ENCODE peak calls at places on chromosomes 1 and 21, in five cellular contexts. F is NT2/D1, X is HEK293T, A is GM12878, Z is HepG2. H is an unnamed sample.

GRCh38 chr1:51663105-51663504 is 46.2 kb downstream of the OSBPL9 start:
- DNase-seq in X (no peak), Z (no peak), A (no peak), F (no peak), H (no peak)

GRCh38 chr1:22142315-22143064 is 407 bp downstream of the WNT4 start:
- DNase-seq in F (no peak), Z (no peak), A (no peak), X (peak), H (no peak)

GRCh38 chr1:193187114-193187513 is 701 bp upstream of the B3GALT2 start:
- DNase-seq in F (no peak), A (no peak), Z (no peak), X (no peak), H (no peak)

GRCh38 chr1:19448491-19449439 is 36.6 kb downstream of the CAPZB start:
- DNase-seq in Z (no peak), X (no peak), A (no peak), F (no peak), H (no peak)

GRCh38 chr1:108077991-108078390 is 113.0 kb upstream of the VAV3 start:
- DNase-seq in A (no peak), F (no peak), X (no peak), Z (no peak), H (no peak)

GRCh38 chr1:240314845-240315746 is 223.4 kb downstream of the FMN2 start:
- DNase-seq in A (no peak), F (no peak), Z (no peak), X (no peak), H (no peak)

GRCh38 chr1:18876210-18876609 is 16.8 kb upstream of the TAS1R2 start:
- DNase-seq in X (no peak), Z (no peak), F (no peak), A (no peak), H (no peak)

GRCh38 chr1:168135982-168136708 is 585 bp downstream of the GPR161 start:
- DNase-seq in F (peak), X (no peak), Z (no peak), A (no peak), H (peak)

GRCh38 chr1:8711873-8712412 is 105.5 kb downstream of the RERE start:
- DNase-seq in F (no peak), Z (peak), X (no peak), A (no peak), H (no peak)

GRCh38 chr1:180482425-180483275 is 19.7 kb downstream of the ACBD6 start:
- DNase-seq in A (no peak), F (peak), Z (peak), X (peak), H (no peak)

GRCh38 chr1:110240476-110241210 is 30.5 kb downstream of the KCNC4 start:
- DNase-seq in A (no peak), F (no peak), Z (no peak), X (no peak), H (no peak)

GRCh38 chr1:56105397-56105796 is 474.0 kb downstream of the PLPP3 start:
- DNase-seq in X (no peak), Z (no peak), F (no peak), A (no peak), H (no peak)

GRCh38 chr1:6790146-6790545 is 4.9 kb downstream of the CAMTA1 start:
- DNase-seq in A (no peak), F (no peak), Z (no peak), X (no peak), H (no peak)

GRCh38 chr1:61825398-61825797 is 83.1 kb downstream of the PATJ start:
- DNase-seq in F (no peak), A (no peak), X (no peak), Z (no peak), H (no peak)

GRCh38 chr1:145885738-145886287 is at the start of gene ANKRD35:
- DNase-seq in A (no peak), X (peak), Z (peak), F (peak), H (peak)

GRCh38 chr1:9835758-9836631 is 12.2 kb upstream of the CLSTN1 start:
- DNase-seq in Z (peak), A (no peak), F (peak), X (no peak), H (no peak)

GRCh38 chr1:33824971-33825370 is 38.9 kb upstream of the HMGB4 start:
- DNase-seq in F (no peak), X (no peak), Z (no peak), A (no peak), H (no peak)

GRCh38 chr1:166888710-166889109 is 12.6 kb upstream of the TADA1 start:
- DNase-seq in Z (no peak), X (no peak), F (no peak), A (no peak), H (no peak)

GRCh38 chr1:207352560-207352959 is 31.1 kb downstream of the CD55 start:
- DNase-seq in Z (no peak), X (no peak), F (no peak), A (no peak), H (no peak)

GRCh38 chr1:208242829-208243521 is 1.2 kb downstream of the PLXNA2 start:
- DNase-seq in X (peak), Z (no peak), F (no peak), A (no peak), H (peak)

GRCh38 chr1:19003371-19004290 is 47.2 kb upstream of the IFFO2 start:
- DNase-seq in A (no peak), F (no peak), Z (no peak), X (no peak), H (no peak)

GRCh38 chr1:159921251-159921650 is 4.1 kb downstream of the TAGLN2 start:
- DNase-seq in Z (no peak), X (no peak), A (peak), F (no peak), H (no peak)

GRCh38 chr1:201781447-201781846 is 47.5 kb upstream of the IPO9 start:
- DNase-seq in A (no peak), F (no peak), Z (no peak), X (no peak), H (no peak)

GRCh38 chr1:6485140-6485936 is 6.1 kb downstream of the PLEKHG5 start:
- DNase-seq in A (no peak), X (no peak), F (no peak), Z (no peak), H (no peak)

GRCh38 chr1:183143576-183144315 is 42.3 kb upstream of the LAMC2 start:
- DNase-seq in Z (no peak), F (no peak), A (no peak), X (no peak), H (no peak)

GRCh38 chr1:208781391-208782035 is 537.3 kb upstream of the PLXNA2 start:
- DNase-seq in A (no peak), Z (no peak), F (peak), X (no peak), H (peak)

DNA sequence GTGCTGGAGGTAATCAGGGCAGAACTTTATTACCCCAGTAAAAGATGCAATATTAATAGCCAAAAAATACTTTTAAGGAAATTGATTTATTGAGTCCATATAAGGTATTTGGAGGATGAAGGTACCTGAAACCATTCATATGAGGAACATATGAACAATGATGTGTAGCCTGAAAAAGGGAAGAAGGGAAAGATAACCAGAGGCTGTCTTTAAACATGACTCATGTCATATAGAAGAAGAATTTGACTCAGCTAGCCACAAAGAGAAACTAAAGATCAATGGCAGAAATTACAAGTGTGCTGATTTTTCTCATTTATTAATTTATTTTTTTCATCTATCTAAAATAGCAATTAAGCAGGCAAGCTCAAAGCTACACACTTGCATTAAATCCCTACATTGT is 136.2 kb upstream of the DUSP10 start:
- DNase-seq in A (peak), Z (no peak), F (no peak), X (no peak), H (no peak)
- TF ChIP-seq SUZ12 in A (no peak), Z (no peak), F (no peak), X (no peak), H (no peak)

DNA sequence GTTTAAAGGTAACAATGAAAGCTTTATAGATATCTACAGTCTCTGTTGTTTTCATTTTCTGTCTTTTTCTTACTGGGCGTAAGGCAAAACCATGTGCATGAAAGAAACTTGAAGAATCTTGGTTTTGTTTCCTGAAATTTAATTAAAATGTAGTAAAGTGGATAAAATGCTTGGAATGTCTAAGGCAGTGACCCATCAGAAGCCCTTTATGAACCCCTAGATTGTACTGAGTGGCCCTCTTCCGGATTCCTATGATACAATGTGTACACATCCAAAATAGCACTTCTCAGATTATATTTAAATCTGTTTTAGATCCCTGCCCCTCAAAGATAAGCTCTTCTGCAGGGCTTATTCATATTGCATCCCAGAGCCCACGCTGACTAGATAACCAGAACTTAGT is 142.8 kb downstream of the LRRC7 start:
- DNase-seq in F (no peak), X (no peak), Z (no peak), A (no peak), H (no peak)
- TF ChIP-seq SUZ12 in F (no peak), X (no peak), Z (no peak), A (no peak), H (no peak)

GRCh38 chr1:199955235-199955634 is 72.3 kb upstream of the NR5A2 start:
- DNase-seq in A (no peak), F (no peak), X (no peak), Z (no peak), H (no peak)
- TF ChIP-seq SUZ12 in A (no peak), F (no peak), X (no peak), Z (no peak), H (no peak)

DNA sequence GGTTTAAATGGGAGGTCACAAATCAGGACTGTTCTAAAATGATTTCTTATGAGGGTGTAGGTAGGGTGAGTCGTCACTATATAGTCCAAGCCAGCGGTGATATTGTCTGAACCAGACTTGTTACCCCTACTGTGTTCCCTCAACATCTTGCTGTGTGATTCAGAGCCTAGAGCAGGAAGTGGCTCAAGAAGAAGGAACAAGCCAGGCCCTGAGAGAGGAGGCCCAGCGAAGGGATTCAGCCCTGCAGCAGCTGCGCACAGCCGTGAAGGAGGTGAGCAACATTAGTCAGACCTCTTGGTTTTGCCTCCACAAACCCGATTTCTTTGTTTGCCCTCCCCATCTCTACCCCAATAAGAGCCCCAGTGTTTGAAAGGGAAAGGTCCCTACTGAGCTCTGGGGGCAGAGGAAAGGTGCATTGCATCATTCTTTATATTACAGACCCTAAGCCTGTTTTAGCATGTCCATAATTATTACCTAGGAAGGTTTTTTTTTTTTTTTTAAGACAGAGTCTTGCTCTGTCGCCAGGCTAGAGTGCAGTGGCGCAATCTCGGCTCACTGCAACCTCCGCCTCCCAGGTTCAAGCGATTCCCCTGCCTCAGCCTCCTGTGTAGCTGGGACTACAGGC is 5.0 kb upstream of the SH3BGRL3 start:
- DNase-seq in A (no peak), X (no peak), Z (no peak), F (no peak), H (no peak)
- TF ChIP-seq SUZ12 in A (no peak), X (no peak), Z (no peak), F (no peak), H (no peak)

GRCh38 chr21:44549525-44550211 is 1.6 kb downstream of the KRTAP10-2 start:
- DNase-seq in F (no peak), X (no peak), A (no peak), Z (no peak), H (no peak)
- TF ChIP-seq SUZ12 in F (no peak), X (no peak), A (no peak), Z (no peak), H (no peak)

GRCh38 chr1:214379254-214379970 is 98.5 kb downstream of the SMYD2 start:
- DNase-seq in Z (no peak), X (no peak), F (no peak), A (no peak), H (no peak)
- TF ChIP-seq SUZ12 in Z (no peak), X (no peak), F (no peak), A (no peak), H (no peak)

GRCh38 chr1:65362545-65362944 is 53.2 kb downstream of the DNAJC6 start:
- DNase-seq in A (no peak), X (no peak), F (no peak), Z (no peak), H (no peak)
- TF ChIP-seq SUZ12 in A (no peak), X (no peak), F (no peak), Z (no peak), H (no peak)

DNA sequence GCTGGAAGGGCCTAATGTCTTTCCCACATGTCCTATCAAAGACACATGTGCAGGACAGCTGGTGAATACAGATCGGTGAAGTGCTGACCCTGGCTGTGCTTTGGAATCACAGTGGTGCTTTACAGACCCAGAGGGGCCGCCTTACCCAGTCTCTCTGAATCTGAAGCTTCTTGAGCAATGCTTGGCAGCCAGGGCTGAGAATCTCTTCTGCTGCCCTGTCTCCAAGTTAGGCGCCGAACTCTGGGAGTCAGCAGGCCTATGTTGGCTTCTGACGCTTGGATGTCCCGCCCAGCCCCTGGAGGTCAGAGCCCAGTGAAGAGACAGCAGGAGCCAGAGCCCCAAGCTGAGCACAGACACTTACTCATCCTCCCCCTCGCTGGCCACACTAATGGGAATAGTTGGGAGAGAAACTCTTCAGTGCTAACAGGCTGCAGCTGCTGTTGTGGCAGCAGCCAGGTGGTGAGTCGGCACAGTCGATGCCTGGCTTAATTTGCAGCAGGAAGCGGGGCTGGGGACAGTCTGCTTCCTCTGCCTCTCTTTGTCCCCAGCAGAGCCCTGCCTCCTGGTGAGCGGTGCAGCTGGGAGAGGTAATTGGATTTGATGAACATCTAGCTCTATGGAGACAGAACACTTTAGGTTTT is 68.1 kb downstream of the URB2 start:
- DNase-seq in A (no peak), Z (no peak), X (peak), F (peak), H (no peak)
- TF ChIP-seq SUZ12 in A (no peak), Z (no peak), X (no peak), F (no peak), H (no peak)

GRCh38 chr1:32727876-32728275 is 25.3 kb upstream of the SYNC start:
- DNase-seq in X (no peak), A (no peak), F (no peak), Z (no peak), H (no peak)

GRCh38 chr1:32729254-32730046 is 26.9 kb upstream of the SYNC start:
- DNase-seq in X (peak), F (no peak), A (no peak), Z (no peak), H (no peak)

GRCh38 chr1:32725595-32725942 is 23.0 kb upstream of the SYNC start:
- DNase-seq in A (no peak), X (no peak), F (no peak), Z (no peak), H (no peak)

GRCh38 chr1:32728413-32729077 is 26.0 kb upstream of the SYNC start:
- DNase-seq in X (no peak), F (no peak), Z (no peak), A (no peak), H (no peak)

DNA sequence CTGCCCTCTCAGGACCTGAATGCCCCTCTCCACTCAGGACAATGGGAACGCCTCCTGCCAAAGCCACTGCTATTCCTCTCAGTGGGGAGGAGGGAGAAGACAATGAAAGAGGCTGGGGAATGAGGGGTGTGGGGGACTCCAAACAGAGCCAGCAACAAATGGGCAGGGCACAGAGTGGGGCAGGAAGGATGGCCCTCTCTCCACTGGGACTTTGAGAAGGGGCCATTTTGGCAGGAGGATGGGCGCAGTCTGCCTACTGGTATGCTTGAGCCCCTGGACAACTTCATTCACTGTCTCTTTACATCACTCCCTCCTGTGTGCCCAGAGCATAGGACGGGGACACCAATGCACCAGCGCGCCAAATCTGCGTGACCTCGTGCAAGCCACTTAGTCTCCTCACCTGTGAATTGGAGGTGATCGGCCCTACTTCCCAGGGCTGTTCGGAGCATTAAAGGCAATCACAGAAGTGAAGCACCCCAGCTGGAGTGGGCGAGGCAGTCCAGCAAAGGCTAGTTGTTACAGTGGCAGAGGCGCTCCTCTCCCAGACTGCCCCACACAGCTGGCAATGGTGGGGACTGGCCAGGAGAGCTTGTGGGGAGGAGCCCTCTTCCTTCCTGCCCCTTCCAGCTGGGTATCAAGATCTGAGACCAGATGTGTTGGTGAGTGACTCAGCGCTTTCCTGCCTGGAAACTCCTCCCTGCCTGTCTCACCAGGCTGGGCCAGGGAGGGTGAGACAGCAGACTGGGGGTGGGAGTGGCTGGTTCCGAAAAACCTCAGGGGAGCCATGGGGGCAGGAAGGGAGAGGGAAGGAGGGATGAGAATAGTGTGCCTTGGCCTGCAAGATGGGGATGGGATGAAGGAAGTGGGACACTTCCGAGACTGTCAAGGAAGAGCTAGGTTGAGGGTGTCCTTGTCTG is 22.4 kb upstream of the SYNC start:
- DNase-seq in Z (no peak), A (no peak), X (no peak), F (no peak), H (no peak)
- TF ChIP-seq SUZ12 in Z (no peak), A (no peak), X (no peak), F (no peak), H (no peak)

DNA sequence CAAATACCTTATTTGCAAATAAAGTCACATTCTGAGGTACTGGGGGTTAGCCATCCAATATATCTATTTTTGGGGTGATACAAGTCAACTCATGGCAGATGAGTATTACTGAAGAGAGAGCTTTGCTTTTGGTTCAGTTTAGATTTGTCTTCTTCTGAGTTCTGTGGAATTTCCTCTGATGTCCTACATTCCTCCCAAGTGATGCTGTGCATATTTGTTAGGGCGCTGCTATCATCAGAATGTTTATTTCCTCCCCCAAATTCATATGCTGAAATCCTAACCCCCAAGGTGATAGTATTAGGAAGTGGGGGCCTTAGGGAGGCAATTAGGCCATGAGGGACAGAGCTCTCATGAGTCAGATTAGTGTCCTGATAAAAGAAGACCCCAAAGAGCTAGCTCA is 96.2 kb upstream of the WLS start:
- DNase-seq in A (no peak), F (no peak), Z (no peak), X (no peak), H (no peak)
- TF ChIP-seq SUZ12 in A (no peak), F (no peak), Z (no peak), X (no peak), H (no peak)

H was measured in H1.